ENCODE peak calls at places on chromosomes 7 and 10, in six cellular contexts. E is body of pancreas, R is left lung, P is lower lobe of right lung, Z is K562, X is thoracic aorta. G is an unnamed sample.

GRCh38 chr10:114482915-114483314 is 78.6 kb upstream of the AFAP1L2 start:
- ATAC-seq in E (no peak), R (peak; percentile 69), P (peak; percentile 54), Z (no peak), X (no peak), G (peak; percentile 66)

GRCh38 chr10:46311501-46311951 is 24.7 kb downstream of the ANTXRL start:
- ATAC-seq in E (no peak), R (no peak), P (no peak), Z (no peak), X (no peak), G (no peak)

GRCh38 chr10:18949391-18949790 is 99.2 kb upstream of the MALRD1 start:
- ATAC-seq in E (no peak), R (no peak), P (no peak), Z (no peak), X (no peak), G (no peak)

GRCh38 chr7:159068893-159069448 is 75.7 kb downstream of the VIPR2 start:
- ATAC-seq in E (no peak), R (no peak), P (no peak), Z (peak; percentile 16), X (no peak), G (no peak)

GRCh38 chr7:158695056-158695455 is 9.5 kb downstream of the NCAPG2 start:
- ATAC-seq in E (no peak), R (no peak), P (no peak), Z (no peak), X (no peak), G (no peak)

GRCh38 chr10:83164134-83164533 is 975.2 kb upstream of the GHITM start:
- ATAC-seq in E (no peak), R (no peak), P (no peak), Z (no peak), X (no peak), G (no peak)

GRCh38 chr7:102214477-102215072 is 72.1 kb upstream of the SH2B2 start:
- ATAC-seq in E (no peak), R (no peak), P (no peak), Z (no peak), X (no peak), G (no peak)

GRCh38 chr7:72109566-72109965 is 302.6 kb downstream of the CALN1 start:
- ATAC-seq in E (no peak), R (no peak), P (no peak), Z (no peak), X (no peak), G (no peak)

GRCh38 chr7:112422842-112423496 is 27.3 kb upstream of the IFRD1 start:
- ATAC-seq in E (peak; percentile 97), R (peak; percentile 86), P (peak; percentile 83), Z (peak; percentile 96), X (peak; percentile 59), G (peak; percentile 86)

GRCh38 chr10:73889014-73889413 is 14.7 kb upstream of the CAMK2G start:
- ATAC-seq in E (peak; percentile 4), R (peak; percentile 46), P (peak; percentile 41), Z (no peak), X (no peak), G (no peak)

GRCh38 chr7:80563561-80564327 is 51.9 kb upstream of the GNAT3 start:
- ATAC-seq in E (no peak), R (no peak), P (no peak), Z (no peak), X (no peak), G (no peak)

GRCh38 chr7:116970148-116970910 is 17.0 kb downstream of the ST7 start:
- ATAC-seq in E (no peak), R (peak; percentile 21), P (peak; percentile 45), Z (peak; percentile 48), X (no peak), G (no peak)

GRCh38 chr10:113111900-113112853 is 162.1 kb downstream of the TCF7L2 start:
- ATAC-seq in E (peak; percentile 81), R (peak; percentile 67), P (peak; percentile 50), Z (no peak), X (peak; percentile 68), G (peak; percentile 73)

GRCh38 chr10:129467346-129468119 is 492 bp downstream of the MGMT start:
- ATAC-seq in E (no peak), R (peak; percentile 43), P (peak; percentile 39), Z (no peak), X (no peak), G (no peak)

GRCh38 chr10:95920798-95921426 is 13.1 kb downstream of the CC2D2B start:
- ATAC-seq in E (no peak), R (no peak), P (no peak), Z (no peak), X (no peak), G (no peak)

DNA sequence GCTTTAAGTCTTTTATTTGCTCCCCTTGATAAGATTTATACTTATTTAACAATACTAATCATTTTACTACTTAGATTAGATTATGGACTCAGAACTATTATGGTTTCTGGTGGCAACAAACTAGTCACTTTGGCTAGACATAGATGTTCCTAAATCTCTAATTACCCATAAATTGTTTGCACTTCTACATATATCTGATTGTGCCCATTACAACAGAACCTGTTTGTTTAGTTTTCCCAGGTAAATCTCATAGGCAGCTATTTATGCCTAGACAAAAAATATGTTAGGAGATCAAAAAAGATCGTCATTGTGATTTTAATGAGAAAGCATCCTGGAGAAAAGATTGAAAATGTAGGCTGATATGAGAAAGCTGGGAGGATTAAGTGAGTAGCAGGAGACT is 14.4 kb downstream of the UBN2 start:
- ATAC-seq in E (no peak), R (no peak), P (no peak), Z (no peak), X (no peak), G (no peak)
- H3K36me3 ChIP-seq in E (no peaks in the 10 kb centered on the region), R (peaks cover 61% of the 10 kb centered on the region), P (peaks cover 92% of the 10 kb centered on the region), Z (peaks cover 81% of the 10 kb centered on the region), X (peaks cover 44% of the 10 kb centered on the region), G (peaks cover 82% of the 10 kb centered on the region)

GRCh38 chr7:51158742-51159441 is 157.7 kb downstream of the COBL start:
- ATAC-seq in E (no peak), R (no peak), P (no peak), Z (no peak), X (no peak), G (no peak)

GRCh38 chr7:51160990-51161615 is 155.5 kb downstream of the COBL start:
- ATAC-seq in E (peak; percentile 76), R (peak; percentile 91), P (peak; percentile 77), Z (peak; percentile 91), X (no peak), G (peak; percentile 71)

GRCh38 chr7:51162724-51163329 is 153.8 kb downstream of the COBL start:
- ATAC-seq in E (peak; percentile 84), R (peak; percentile 95), P (peak; percentile 93), Z (peak; percentile 96), X (no peak), G (peak; percentile 82)

GRCh38 chr7:51160411-51160810 is 156.2 kb downstream of the COBL start:
- ATAC-seq in E (no peak), R (no peak), P (no peak), Z (no peak), X (no peak), G (no peak)

DNA sequence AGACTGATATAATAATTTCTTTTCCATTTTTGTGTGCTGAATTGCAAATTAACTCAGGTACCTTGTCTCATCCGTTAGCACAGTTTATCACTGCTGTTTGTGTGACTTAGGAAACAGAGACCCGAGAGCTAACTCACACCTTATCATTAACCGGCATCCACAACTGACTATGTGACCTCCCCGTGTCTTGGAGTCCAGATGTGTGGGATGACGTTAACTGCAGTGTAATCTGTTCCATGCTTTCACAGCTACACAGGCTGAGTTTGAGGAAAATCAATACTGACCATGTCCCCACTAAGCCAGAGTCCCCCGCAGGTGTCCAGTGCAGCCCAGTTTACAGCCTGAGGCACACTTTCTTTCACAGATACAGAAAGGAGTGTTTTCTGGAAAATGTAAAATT is 154.7 kb downstream of the COBL start:
- ATAC-seq in E (no peak), R (no peak), P (no peak), Z (peak; percentile 24), X (no peak), G (no peak)
- TF ChIP-seq CTCF in E (no peak), R (no peak), P (no peak), Z (no peak), X (no peak), G (no peak)

GRCh38 chr10:7335977-7336376 is 74.9 kb downstream of the SFMBT2 start:
- ATAC-seq in E (no peak), R (no peak), P (no peak), Z (no peak), X (no peak), G (no peak)
- H3K36me3 ChIP-seq in E (no peaks in the 10 kb centered on the region), R (no peaks in the 10 kb centered on the region), P (no peaks in the 10 kb centered on the region), Z (peaks cover 4% of the 10 kb centered on the region), X (no peaks in the 10 kb centered on the region), G (peaks cover 6% of the 10 kb centered on the region)

DNA sequence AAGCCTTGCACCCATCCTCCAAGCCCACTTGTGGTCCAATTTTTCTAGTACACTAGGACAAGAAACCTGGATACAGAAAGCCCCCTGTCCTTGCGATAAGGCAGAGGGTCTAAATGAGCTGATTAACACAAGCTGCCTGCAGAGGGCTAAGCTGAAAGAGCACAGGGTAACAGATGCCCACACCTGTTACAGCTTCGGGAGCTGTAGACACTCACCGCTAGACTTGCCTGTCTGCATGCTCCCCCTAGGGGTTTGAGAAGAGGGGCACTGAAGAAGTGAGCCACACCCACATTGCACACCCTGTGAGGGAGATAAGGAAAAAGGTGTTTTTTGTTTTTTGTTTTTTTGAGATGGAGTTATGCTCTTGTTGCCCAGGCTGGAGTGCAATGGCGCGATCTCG is 386.5 kb upstream of the AUTS2 start:
- ATAC-seq in E (no peak), R (no peak), P (no peak), Z (peak; percentile 84), X (no peak), G (no peak)
- TF ChIP-seq CTCF in E (no peak), R (no peak), P (no peak), Z (peak; percentile 26), X (no peak), G (no peak)

GRCh38 chr10:102811346-102811745 is 25.9 kb downstream of the CYP17A1 start:
- ATAC-seq in E (no peak), R (no peak), P (no peak), Z (no peak), X (no peak), G (no peak)
- H3K36me3 ChIP-seq in E (peaks cover 14% of the 10 kb centered on the region), R (peaks cover 55% of the 10 kb centered on the region), P (peaks cover 62% of the 10 kb centered on the region), Z (peaks cover 36% of the 10 kb centered on the region), X (peaks cover 38% of the 10 kb centered on the region), G (no peaks in the 10 kb centered on the region)

G was measured in gastroesophageal sphincter.